ENCODE peak calls at places on chromosomes 12 and 14, in five cellular contexts. One of them, this sample, is unnamed.

GRCh38 chr14:33792387-33793368 is 158.2 kb downstream of the EGLN3 start:
- ATAC-seq in WTC11: peak; percentile 78
- ATAC-seq in activated T-cell treated with anti-CD3 and anti-CD28 coated beads, Interleukin-2, amount 50 U/mL, for 72 hours: peak; percentile 63
- ATAC-seq in activated B cell treated with CpG ODN at 0.5 μM for 24 hours: no peak
- ATAC-seq in CD8-positive, alpha-beta T cell: no peak
- ATAC-seq in this sample: peak; percentile 73

GRCh38 chr14:49886523-49886922 is 6.4 kb upstream of the ARF6 start:
- ATAC-seq in WTC11: no peak
- ATAC-seq in activated T-cell treated with anti-CD3 and anti-CD28 coated beads, Interleukin-2, amount 50 U/mL, for 72 hours: no peak
- ATAC-seq in activated B cell treated with CpG ODN at 0.5 μM for 24 hours: no peak
- ATAC-seq in CD8-positive, alpha-beta T cell: peak; percentile 26
- ATAC-seq in this sample: peak; percentile 63

GRCh38 chr14:101665478-101666078 is 95.9 kb upstream of the PPP2R5C start:
- ATAC-seq in WTC11: peak; percentile 70
- ATAC-seq in activated T-cell treated with anti-CD3 and anti-CD28 coated beads, Interleukin-2, amount 50 U/mL, for 72 hours: peak; percentile 61
- ATAC-seq in activated B cell treated with CpG ODN at 0.5 μM for 24 hours: peak; percentile 31
- ATAC-seq in CD8-positive, alpha-beta T cell: no peak
- ATAC-seq in this sample: peak; percentile 64

GRCh38 chr12:101891462-101891971 is 14.1 kb downstream of the DRAM1 start:
- ATAC-seq in WTC11: no peak
- ATAC-seq in activated T-cell treated with anti-CD3 and anti-CD28 coated beads, Interleukin-2, amount 50 U/mL, for 72 hours: no peak
- ATAC-seq in activated B cell treated with CpG ODN at 0.5 μM for 24 hours: peak; percentile 89
- ATAC-seq in CD8-positive, alpha-beta T cell: no peak
- ATAC-seq in this sample: no peak

GRCh38 chr12:97940629-97941028 is 478.0 kb downstream of the RMST start:
- ATAC-seq in WTC11: peak; percentile 78
- ATAC-seq in activated T-cell treated with anti-CD3 and anti-CD28 coated beads, Interleukin-2, amount 50 U/mL, for 72 hours: no peak
- ATAC-seq in activated B cell treated with CpG ODN at 0.5 μM for 24 hours: no peak
- ATAC-seq in CD8-positive, alpha-beta T cell: no peak
- ATAC-seq in this sample: no peak

GRCh38 chr14:103450423-103450822 is 65.2 kb downstream of the MARK3 start:
- ATAC-seq in WTC11: no peak
- ATAC-seq in activated T-cell treated with anti-CD3 and anti-CD28 coated beads, Interleukin-2, amount 50 U/mL, for 72 hours: no peak
- ATAC-seq in activated B cell treated with CpG ODN at 0.5 μM for 24 hours: no peak
- ATAC-seq in CD8-positive, alpha-beta T cell: no peak
- ATAC-seq in this sample: no peak

GRCh38 chr12:91651728-91652127 is 469.1 kb upstream of the DCN start:
- ATAC-seq in WTC11: no peak
- ATAC-seq in activated T-cell treated with anti-CD3 and anti-CD28 coated beads, Interleukin-2, amount 50 U/mL, for 72 hours: no peak
- ATAC-seq in activated B cell treated with CpG ODN at 0.5 μM for 24 hours: no peak
- ATAC-seq in CD8-positive, alpha-beta T cell: no peak
- ATAC-seq in this sample: no peak

GRCh38 chr12:121505513-121505912 is 75.3 kb downstream of the KDM2B start:
- ATAC-seq in WTC11: no peak
- ATAC-seq in activated T-cell treated with anti-CD3 and anti-CD28 coated beads, Interleukin-2, amount 50 U/mL, for 72 hours: no peak
- ATAC-seq in activated B cell treated with CpG ODN at 0.5 μM for 24 hours: no peak
- ATAC-seq in CD8-positive, alpha-beta T cell: no peak
- ATAC-seq in this sample: no peak

GRCh38 chr14:74945261-74945851 is 10.0 kb downstream of the PGF start:
- ATAC-seq in WTC11: peak; percentile 58
- ATAC-seq in activated T-cell treated with anti-CD3 and anti-CD28 coated beads, Interleukin-2, amount 50 U/mL, for 72 hours: no peak
- ATAC-seq in activated B cell treated with CpG ODN at 0.5 μM for 24 hours: no peak
- ATAC-seq in CD8-positive, alpha-beta T cell: no peak
- ATAC-seq in this sample: no peak

GRCh38 chr12:996881-997280 is 5.9 kb downstream of the ERC1 start:
- ATAC-seq in WTC11: no peak
- ATAC-seq in activated T-cell treated with anti-CD3 and anti-CD28 coated beads, Interleukin-2, amount 50 U/mL, for 72 hours: no peak
- ATAC-seq in activated B cell treated with CpG ODN at 0.5 μM for 24 hours: no peak
- ATAC-seq in CD8-positive, alpha-beta T cell: no peak
- ATAC-seq in this sample: no peak

GRCh38 chr14:77319416-77319815 is 1.3 kb downstream of the POMT2 start:
- ATAC-seq in WTC11: no peak
- ATAC-seq in activated T-cell treated with anti-CD3 and anti-CD28 coated beads, Interleukin-2, amount 50 U/mL, for 72 hours: no peak
- ATAC-seq in activated B cell treated with CpG ODN at 0.5 μM for 24 hours: no peak
- ATAC-seq in CD8-positive, alpha-beta T cell: no peak
- ATAC-seq in this sample: no peak

GRCh38 chr12:121576851-121577391 is 3.9 kb downstream of the KDM2B start:
- ATAC-seq in WTC11: peak; percentile 68
- ATAC-seq in activated T-cell treated with anti-CD3 and anti-CD28 coated beads, Interleukin-2, amount 50 U/mL, for 72 hours: no peak
- ATAC-seq in activated B cell treated with CpG ODN at 0.5 μM for 24 hours: no peak
- ATAC-seq in CD8-positive, alpha-beta T cell: no peak
- ATAC-seq in this sample: no peak

GRCh38 chr12:1534708-1535107 is 59.7 kb downstream of the FBXL14 start:
- ATAC-seq in WTC11: no peak
- ATAC-seq in activated T-cell treated with anti-CD3 and anti-CD28 coated beads, Interleukin-2, amount 50 U/mL, for 72 hours: no peak
- ATAC-seq in activated B cell treated with CpG ODN at 0.5 μM for 24 hours: no peak
- ATAC-seq in CD8-positive, alpha-beta T cell: no peak
- ATAC-seq in this sample: no peak

GRCh38 chr14:91108941-91109611 is 4.8 kb upstream of the DGLUCY start:
- ATAC-seq in WTC11: no peak
- ATAC-seq in activated T-cell treated with anti-CD3 and anti-CD28 coated beads, Interleukin-2, amount 50 U/mL, for 72 hours: peak; percentile 61
- ATAC-seq in activated B cell treated with CpG ODN at 0.5 μM for 24 hours: no peak
- ATAC-seq in CD8-positive, alpha-beta T cell: no peak
- ATAC-seq in this sample: peak; percentile 68